ENCODE peak calls at places on chromosomes 7 and 10, in four cellular contexts. D is neuronal stem cell, X is IMR-90, Y is mesenchymal stem cell. N is an unnamed sample.

GRCh38 chr7:155002411-155003214 is at the start of gene PAXIP1:
- DNase-seq in D (peak), X (peak), Y (peak), N (peak)

GRCh38 chr10:107104026-107104652 is 60.4 kb downstream of the SORCS1 start:
- DNase-seq in D (no peak), X (no peak), Y (no peak), N (no peak)

GRCh38 chr10:99993994-99994689 is 15.6 kb downstream of the DNMBP start:
- DNase-seq in D (no peak), X (peak), Y (peak), N (no peak)

GRCh38 chr10:79444243-79445119 is 943 bp downstream of the ZCCHC24 start:
- DNase-seq in D (peak), X (peak), Y (peak), N (peak)

GRCh38 chr10:16856567-16856966 is 39.3 kb upstream of the RSU1 start:
- DNase-seq in D (no peak), X (no peak), Y (peak), N (no peak)

GRCh38 chr7:16915405-16915804 is 33.6 kb upstream of the AGR3 start:
- DNase-seq in D (no peak), X (peak), Y (peak), N (no peak)

GRCh38 chr7:24842449-24843241 is 85.4 kb upstream of the GSDME start:
- DNase-seq in D (no peak), X (no peak), Y (peak), N (no peak)

GRCh38 chr7:157003445-157004049 is 6.9 kb downstream of the MNX1 start:
- DNase-seq in D (no peak), X (no peak), Y (no peak), N (peak)

GRCh38 chr7:10475940-10476641 is 497.6 kb upstream of the PHF14 start:
- DNase-seq in D (no peak), X (no peak), Y (no peak), N (no peak)

GRCh38 chr10:84352251-84352842 is 24.0 kb downstream of the CCSER2 start:
- DNase-seq in D (peak), X (peak), Y (peak), N (peak)

GRCh38 chr7:69256634-69257081 is 341.6 kb upstream of the AUTS2 start:
- DNase-seq in D (no peak), X (no peak), Y (no peak), N (no peak)

GRCh38 chr10:97780991-97781540 is 9.3 kb upstream of the SFRP5 start:
- DNase-seq in D (no peak), X (no peak), Y (no peak), N (no peak)

GRCh38 chr10:109912335-109913282 is 10.7 kb downstream of the XPNPEP1 start:
- DNase-seq in D (no peak), X (peak), Y (no peak), N (peak)

GRCh38 chr10:60123172-60123571 is 216.8 kb upstream of the CCDC6 start:
- DNase-seq in D (no peak), X (peak), Y (peak), N (no peak)

GRCh38 chr10:76492026-76492425 is 1060.6 kb downstream of the LRMDA start:
- DNase-seq in D (no peak), X (peak), Y (peak), N (no peak)

GRCh38 chr10:112615269-112615668 is 168.3 kb downstream of the VTI1A start:
- DNase-seq in D (no peak), X (no peak), Y (no peak), N (no peak)

GRCh38 chr10:117968354-117969182 is 78.2 kb downstream of the RAB11FIP2 start:
- DNase-seq in D (no peak), X (no peak), Y (no peak), N (no peak)

GRCh38 chr10:3806603-3807002 is 21.6 kb upstream of the KLF6 start:
- DNase-seq in D (no peak), X (peak), Y (peak), N (no peak)

GRCh38 chr7:92253251-92253650 is 7.5 kb downstream of the ANKIB1 start:
- DNase-seq in D (no peak), X (no peak), Y (no peak), N (no peak)

GRCh38 chr7:128321044-128321422 is 22.7 kb downstream of the RBM28 start:
- DNase-seq in D (no peak), X (no peak), Y (no peak), N (no peak)

GRCh38 chr10:81179805-81180452 is 642.2 kb downstream of the SH2D4B start:
- DNase-seq in D (peak), X (peak), Y (peak), N (peak)

DNA sequence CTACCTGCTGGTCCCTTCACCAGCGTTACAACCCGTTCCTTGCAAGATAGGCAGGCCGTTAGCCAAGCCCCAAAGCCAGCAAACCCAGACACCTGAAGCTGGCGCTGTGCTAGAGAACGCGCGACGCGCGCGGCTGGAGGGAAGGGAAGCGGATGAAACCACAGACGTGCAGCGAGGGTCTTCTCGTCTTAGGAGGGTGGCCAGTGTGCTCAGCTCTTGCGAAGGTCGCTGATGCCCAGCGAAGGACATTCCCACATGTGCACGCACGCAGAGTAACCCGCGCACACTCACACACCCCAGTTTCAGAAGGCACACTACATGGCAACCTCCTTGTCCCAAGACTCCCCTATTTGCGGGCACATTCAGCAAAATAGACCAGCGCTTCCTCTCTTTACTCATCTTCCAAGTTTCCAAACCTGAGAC is 941 bp downstream of the TMEM26 start:
- DNase-seq in D (peak), X (no peak), Y (peak), N (peak)
- H2BK15ac ChIP-seq in D (no peak), X (peak), Y (no peak), N (no peak)

GRCh38 chr10:116756277-116756676 is 13.9 kb upstream of the HSPA12A start:
- DNase-seq in D (no peak), X (peak), Y (no peak), N (no peak)
- H2AFZ ChIP-seq in D (no peak), X (peak), Y (no peak), N (no peak)

GRCh38 chr7:134481167-134481566 is 22.3 kb upstream of the AKR1B1 start:
- DNase-seq in D (no peak), X (no peak), Y (no peak), N (no peak)
- H2BK15ac ChIP-seq in D (no peak), X (no peak), Y (no peak), N (no peak)

GRCh38 chr10:25023278-25023677 is 6.9 kb downstream of the THNSL1 start:
- DNase-seq in D (no peak), X (no peak), Y (no peak), N (no peak)

GRCh38 chr10:25026463-25026862 is 10.1 kb downstream of the THNSL1 start:
- DNase-seq in D (no peak), X (peak), Y (peak), N (no peak)

GRCh38 chr10:25028711-25029110 is 12.3 kb downstream of the THNSL1 start:
- DNase-seq in D (no peak), X (peak), Y (no peak), N (no peak)

GRCh38 chr10:25029519-25029918 is 13.1 kb downstream of the THNSL1 start:
- DNase-seq in D (no peak), X (no peak), Y (no peak), N (no peak)

GRCh38 chr10:25024528-25024927 is 8.1 kb downstream of the THNSL1 start:
- DNase-seq in D (no peak), X (no peak), Y (no peak), N (no peak)
- H2AFZ ChIP-seq in D (no peak), X (no peak), Y (no peak), N (no peak)

GRCh38 chr10:71529203-71529537 is 132.4 kb downstream of the CDH23 start:
- DNase-seq in D (no peak), X (no peak), Y (no peak), N (no peak)
- H2BK15ac ChIP-seq in D (peak), X (no peak), Y (no peak), N (no peak)

GRCh38 chr10:123150986-123151738 is 3.0 kb upstream of the BUB3 start:
- DNase-seq in D (peak), X (peak), Y (peak), N (peak)
- H2AFZ ChIP-seq in D (peak), X (peak), Y (peak), N (no peak)

GRCh38 chr7:29495618-29496017 is 68.0 kb upstream of the PRR15 start:
- DNase-seq in D (no peak), X (no peak), Y (no peak), N (peak)
- H2BK15ac ChIP-seq in D (no peak), X (no peak), Y (no peak), N (no peak)